ENCODE peak calls at places on chromosomes 6 and 20, in seven cellular contexts. F is IMR-90, G is GM23338, D is ACHN, S is uterus, J is cardiac fibroblast, M is ELR. P is an unnamed sample.

GRCh38 chr6:53910834-53911233 is 116.0 kb downstream of the LRRC1 start:
- DNase-seq in G (no peak), F (no peak), J (peak), D (no peak), S (no peak), M (no peak), P (no peak)

GRCh38 chr20:41133709-41134361 is 3.5 kb upstream of the PLCG1 start:
- DNase-seq in G (no peak), J (no peak), S (no peak), M (peak), D (no peak), F (peak), P (no peak)

GRCh38 chr6:123393333-123393732 is 243.4 kb downstream of the TRDN start:
- DNase-seq in F (no peak), M (peak), J (peak), S (no peak), G (peak), D (peak), P (no peak)

GRCh38 chr6:36118550-36119107 is 11.7 kb upstream of the MAPK13 start:
- DNase-seq in D (no peak), M (peak), S (no peak), F (no peak), J (peak), G (no peak), P (no peak)

GRCh38 chr20:58238490-58238889 is 10.0 kb upstream of the ANKRD60 start:
- DNase-seq in F (no peak), D (no peak), J (no peak), M (no peak), G (no peak), S (no peak), P (no peak)

GRCh38 chr6:71395731-71396409 is 107.3 kb downstream of the OGFRL1 start:
- DNase-seq in J (no peak), F (no peak), M (no peak), D (no peak), G (no peak), S (no peak), P (no peak)

GRCh38 chr6:77455271-77455670 is 8.0 kb downstream of the HTR1B start:
- DNase-seq in G (no peak), F (peak), D (no peak), S (no peak), M (no peak), J (peak), P (no peak)

GRCh38 chr6:151018035-151018434 is 152.5 kb downstream of the MTHFD1L start:
- DNase-seq in S (no peak), D (peak), F (peak), G (no peak), J (no peak), M (peak), P (no peak)

GRCh38 chr20:17808357-17808756 is 108.6 kb downstream of the BANF2 start:
- DNase-seq in G (no peak), F (peak), D (no peak), S (peak), M (peak), J (peak), P (no peak)

GRCh38 chr20:23027721-23028120 is 7.4 kb upstream of the SSTR4 start:
- DNase-seq in D (no peak), G (no peak), S (no peak), M (no peak), F (no peak), J (no peak), P (no peak)

GRCh38 chr6:31075528-31075927 is 36.8 kb downstream of the C6orf15 start:
- DNase-seq in D (no peak), M (peak), F (peak), G (no peak), S (no peak), J (peak), P (no peak)

GRCh38 chr6:158939255-158940170 is 60.5 kb downstream of the RSPH3 start:
- DNase-seq in D (peak), J (no peak), G (peak), M (peak), F (no peak), S (no peak), P (no peak)

GRCh38 chr20:39268566-39268965 is 306.4 kb downstream of the DHX35 start:
- DNase-seq in J (no peak), S (no peak), G (no peak), D (no peak), M (no peak), F (no peak), P (no peak)

GRCh38 chr6:135935951-135936601 is 84.6 kb downstream of the PDE7B start:
- DNase-seq in G (no peak), S (no peak), D (no peak), F (peak), J (peak), M (peak), P (no peak)